ENCODE peak calls at places on chromosomes 4 and X, in eight cellular contexts. G is lower lobe of right lung; U is fibroblast of lung; S is uterus; W is thyroid gland; Y is cardiac muscle cell; D is heart left ventricle; T is CD8-positive, alpha-beta T cell. V is an unnamed sample.

GRCh38 chrX:40094041-40094899 is 3.5 kb downstream of the BCOR start:
- DNase-seq in W (peak; percentile 53), T (no peak), G (peak; percentile 62), Y (peak; percentile 86), D (peak; percentile 59), S (peak; percentile 60), U (peak; percentile 49), V (peak; percentile 51)

GRCh38 chr4:4269326-4269725 is 20.6 kb downstream of the LYAR start:
- DNase-seq in U (no peak), S (no peak), W (no peak), T (peak; percentile 14), Y (no peak), D (no peak), G (no peak), V (no peak)

GRCh38 chr4:139603576-139604387 is 47.8 kb upstream of the SETD7 start:
- DNase-seq in T (no peak), W (peak; percentile 17), U (peak; percentile 73), S (peak; percentile 47), D (peak; percentile 31), G (no peak), Y (peak; percentile 76), V (peak; percentile 62)

GRCh38 chr4:19455196-19455595 is 796.5 kb upstream of the SLIT2 start:
- DNase-seq in D (no peak), Y (no peak), G (no peak), W (peak; percentile 65), U (no peak), S (no peak), T (no peak), V (no peak)

GRCh38 chrX:39653656-39654055 is 444.1 kb downstream of the BCOR start:
- DNase-seq in Y (no peak), W (no peak), S (no peak), U (no peak), T (no peak), D (no peak), G (no peak), V (no peak)

GRCh38 chr4:160423879-160424451 is 1321.1 kb downstream of the RAPGEF2 start:
- DNase-seq in U (peak; percentile 1), D (no peak), W (no peak), G (no peak), Y (no peak), T (no peak), S (no peak), V (no peak)

GRCh38 chrX:155314260-155314659 is 20.2 kb downstream of the CLIC2 start:
- DNase-seq in Y (no peak), G (no peak), S (no peak), D (no peak), T (no peak), U (no peak), W (no peak), V (no peak)

GRCh38 chr4:149987330-149987751 is 90.9 kb upstream of the DCLK2 start:
- DNase-seq in U (peak; percentile 22), S (no peak), T (no peak), G (no peak), D (no peak), Y (peak; percentile 31), W (no peak), V (peak; percentile 41)

GRCh38 chrX:69060631-69061408 is 104.4 kb downstream of the PJA1 start:
- DNase-seq in D (peak; percentile 38), S (peak; percentile 63), Y (peak; percentile 54), W (peak; percentile 54), U (peak; percentile 58), T (no peak), G (no peak), V (no peak)

GRCh38 chr4:37948542-37948941 is 11.7 kb upstream of the PTTG2 start:
- DNase-seq in U (no peak), D (no peak), S (no peak), G (no peak), W (no peak), Y (no peak), T (no peak), V (no peak)

GRCh38 chr4:38684271-38684670 is 20.3 kb downstream of the KLF3 start:
- DNase-seq in G (no peak), D (no peak), S (no peak), U (no peak), W (no peak), T (no peak), Y (no peak), V (no peak)

GRCh38 chr4:106430797-106431196 is 62.2 kb upstream of the GIMD1 start:
- DNase-seq in D (no peak), T (no peak), W (no peak), G (no peak), U (no peak), S (no peak), Y (no peak), V (no peak)

GRCh38 chrX:11386001-11386523 is 92.8 kb downstream of the AMELX start:
- DNase-seq in Y (no peak), G (no peak), S (peak; percentile 37), U (peak; percentile 85), T (no peak), W (peak; percentile 35), D (no peak), V (no peak)

GRCh38 chrX:110504947-110505346 is 146.3 kb downstream of the RTL9 start:
- DNase-seq in U (no peak), D (no peak), Y (no peak), S (no peak), W (no peak), T (no peak), G (no peak), V (no peak)

GRCh38 chr4:38675167-38676121 is 11.4 kb downstream of the KLF3 start:
- DNase-seq in G (peak; percentile 64), D (peak; percentile 74), U (peak; percentile 86), W (peak; percentile 84), S (peak; percentile 85), Y (peak; percentile 86), T (peak; percentile 73), V (peak; percentile 81)

GRCh38 chrX:7088968-7089615 is 58.4 kb upstream of the STS start:
- DNase-seq in U (no peak), D (no peak), S (no peak), T (no peak), Y (peak; percentile 19), W (no peak), G (no peak), V (peak; percentile 12)

GRCh38 chr4:118557298-118557851 is 127.8 kb upstream of the METTL14 start:
- DNase-seq in G (no peak), D (no peak), S (no peak), Y (no peak), W (no peak), T (no peak), U (peak; percentile 34), V (no peak)

GRCh38 chr4:8276358-8277240 is 7.0 kb downstream of the HTRA3 start:
- DNase-seq in U (peak; percentile 47), G (no peak), T (no peak), S (no peak), D (peak; percentile 64), Y (no peak), W (peak; percentile 87), V (no peak)

GRCh38 chr4:11232004-11232403 is 196.7 kb downstream of the HS3ST1 start:
- DNase-seq in S (no peak), D (no peak), T (no peak), G (no peak), Y (no peak), U (no peak), W (no peak), V (no peak)

GRCh38 chrX:152819271-152819670 is 11.3 kb downstream of the CETN2 start:
- DNase-seq in T (no peak), Y (no peak), S (no peak), D (no peak), G (no peak), U (peak; percentile 24), W (no peak), V (no peak)

GRCh38 chrX:152813211-152813610 is 17.3 kb downstream of the CETN2 start:
- DNase-seq in G (no peak), D (no peak), Y (no peak), T (no peak), W (no peak), U (no peak), S (no peak), V (no peak)

GRCh38 chrX:152819732-152820131 is 10.8 kb downstream of the CETN2 start:
- DNase-seq in S (no peak), D (no peak), U (peak; percentile 32), G (no peak), W (no peak), T (no peak), Y (no peak), V (no peak)

GRCh38 chrX:152814048-152814447 is 16.5 kb downstream of the CETN2 start:
- DNase-seq in S (no peak), T (no peak), G (no peak), D (no peak), W (no peak), Y (no peak), U (no peak), V (no peak)

GRCh38 chrX:152817082-152817744 is 13.3 kb downstream of the CETN2 start:
- DNase-seq in T (no peak), G (no peak), S (no peak), U (peak; percentile 50), D (no peak), W (peak; percentile 22), Y (peak; percentile 36), V (peak; percentile 53)
- TF ChIP-seq CTCF in T (no peak), G (peak; percentile 10), S (peak; percentile 4), U (peak; percentile 42), D (no peak), W (peak; percentile 30), Y (peak; percentile 48), V (peak; percentile 62)

DNA sequence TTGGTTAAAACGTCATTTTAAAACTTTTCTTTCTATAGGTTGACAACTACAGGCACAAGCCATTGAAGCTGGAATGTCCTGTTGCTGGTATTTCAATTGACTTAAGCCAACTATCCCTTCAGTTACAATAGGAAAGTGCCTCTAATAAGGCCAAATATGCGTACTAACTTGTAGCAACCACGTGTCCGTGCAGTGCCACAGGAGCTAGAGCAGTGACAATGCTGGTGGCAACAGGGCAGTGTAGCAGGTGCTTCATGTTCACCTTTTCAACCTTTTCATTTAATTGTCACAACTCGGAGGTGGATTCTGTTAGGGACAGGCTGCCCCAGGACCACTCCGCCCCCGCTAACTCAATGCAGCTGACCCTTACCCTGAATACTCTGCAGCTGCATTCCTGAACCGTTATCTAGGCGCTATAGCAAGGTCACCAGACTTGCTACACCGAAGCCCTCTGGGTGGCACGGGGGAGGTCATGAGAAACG is 37.7 kb downstream of the ERVMER34-1 start:
- DNase-seq in Y (peak; percentile 47), T (no peak), D (no peak), W (no peak), S (no peak), G (no peak), U (no peak), V (peak; percentile 9)
- H3K4me3 ChIP-seq in Y (peak overlapping the region; percentile 86), T (peak overlapping the region; percentile 58), D (peak overlapping the region; percentile 95), W (no peak overlapping the region), S (peak overlapping the region; percentile 82), G (peak overlapping the region; percentile 85), U (peak overlapping the region; percentile 75), V (peak overlapping the region; percentile 69)

DNA sequence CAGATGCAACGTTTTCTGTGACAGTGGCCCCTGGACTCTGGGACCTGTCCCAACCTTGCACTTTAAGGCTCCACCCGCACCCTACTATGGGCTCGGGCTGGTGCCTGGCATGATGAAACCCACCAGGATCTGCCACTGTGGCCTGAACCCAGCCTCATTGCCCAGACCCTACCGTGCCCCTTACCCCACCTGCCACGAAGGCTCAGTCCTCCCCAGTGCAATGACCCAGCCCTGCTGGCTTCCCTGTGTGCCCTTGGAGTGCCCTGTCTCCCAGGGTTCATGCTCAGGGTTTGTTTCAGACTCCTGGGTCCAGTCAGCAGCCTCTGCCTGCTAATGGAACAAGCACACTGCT is 3.1 kb downstream of the UVSSA start:
- DNase-seq in U (no peak), W (no peak), Y (no peak), T (no peak), D (no peak), G (no peak), S (no peak), V (no peak)
- H3K4me1 ChIP-seq in U (peaks cover 5% of the 10 kb centered on the region), W (peaks cover 16% of the 10 kb centered on the region), Y (peaks cover 6% of the 10 kb centered on the region), T (peaks cover 27% of the 10 kb centered on the region), D (no peaks in the 10 kb centered on the region), G (peaks cover 40% of the 10 kb centered on the region), S (peaks cover 9% of the 10 kb centered on the region), V (no peaks in the 10 kb centered on the region)

GRCh38 chrX:87664381-87664780 is 146.8 kb downstream of the KLHL4 start:
- DNase-seq in W (no peak), T (no peak), U (peak; percentile 55), S (no peak), D (no peak), G (no peak), Y (peak; percentile 59), V (no peak)
- TF ChIP-seq CTCF in W (no peak), T (no peak), U (no peak), S (peak; percentile 37), D (peak; percentile 35), G (peak; percentile 41), Y (peak; percentile 35), V (peak; percentile 13)

V was measured in BE2C.